ENCODE peak calls at places on chromosome 4, in four cellular contexts. D is PC-9, M is heart left ventricle, E is brain microvascular endothelial cell. P is an unnamed sample.

GRCh38 chr4:93396274-93396673 is 432.3 kb upstream of the ATOH1 start:
- DNase-seq in E (peak), M (no peak), D (no peak), P (no peak)

GRCh38 chr4:139556735-139557505 is 901 bp upstream of the SETD7 start:
- DNase-seq in M (peak), D (peak), E (no peak), P (no peak)

GRCh38 chr4:65344278-65344825 is 325.9 kb downstream of the EPHA5 start:
- DNase-seq in E (no peak), M (no peak), D (no peak), P (peak)

GRCh38 chr4:151093203-151093602 is 6.2 kb upstream of the RPS3A start:
- DNase-seq in M (no peak), E (no peak), D (no peak), P (no peak)

GRCh38 chr4:126361287-126361686 is 1046.5 kb downstream of the FAT4 start:
- DNase-seq in E (no peak), M (no peak), D (no peak), P (no peak)

GRCh38 chr4:53967971-53968370 is 96.4 kb downstream of the CHIC2 start:
- DNase-seq in M (no peak), D (no peak), E (no peak), P (no peak)

GRCh38 chr4:67918428-67918827 is 34.6 kb upstream of the TMPRSS11D start:
- DNase-seq in M (no peak), E (no peak), D (no peak), P (no peak)

GRCh38 chr4:152169666-152170065 is 366.2 kb downstream of the FBXW7 start:
- DNase-seq in D (no peak), M (no peak), E (no peak), P (no peak)

GRCh38 chr4:139301821-139302611 is at the start of gene NDUFC1:
- DNase-seq in E (peak), D (peak), M (peak), P (no peak)

GRCh38 chr4:135267148-135267878 is 1065.7 kb upstream of the PABPC4L start:
- DNase-seq in M (no peak), D (no peak), E (no peak), P (no peak)

GRCh38 chr4:93710101-93710846 is 118.3 kb upstream of the ATOH1 start:
- DNase-seq in D (no peak), M (no peak), E (no peak), P (no peak)

GRCh38 chr4:748461-748860 is 42.8 kb downstream of the PCGF3 start:
- DNase-seq in M (no peak), E (no peak), D (no peak), P (no peak)

GRCh38 chr4:17013382-17014006 is 115.0 kb upstream of the LDB2 start:
- DNase-seq in E (no peak), D (no peak), M (no peak), P (no peak)
- H3K27ac ChIP-seq in E (no peak), D (no peak), M (no peak), P (no peak)

DNA sequence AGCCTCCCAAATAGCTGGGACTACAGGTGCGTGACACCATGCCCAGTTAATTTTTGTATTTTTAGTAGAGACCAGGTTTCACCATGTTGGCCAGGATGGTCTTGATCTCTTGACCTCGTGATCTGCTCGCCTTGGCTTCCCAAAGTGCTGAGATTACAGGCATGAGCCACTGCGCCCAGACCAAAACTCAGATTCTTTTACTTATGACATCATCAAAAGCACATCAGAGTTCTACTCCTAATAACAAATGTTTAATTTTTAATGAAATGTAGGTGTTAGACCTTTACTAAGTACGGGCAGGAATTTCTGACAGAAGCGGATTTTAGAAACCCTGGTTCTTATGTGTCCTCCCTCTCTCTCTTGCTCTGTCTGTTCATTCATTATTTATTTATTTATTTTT is 38.5 kb upstream of the ERVMER34-1 start:
- DNase-seq in D (no peak), M (no peak), E (no peak), P (no peak)
- H3K27ac ChIP-seq in D (no peak), M (no peak), E (no peak), P (no peak)

GRCh38 chr4:185599151-185599648 is 63.9 kb upstream of the PDLIM3 start:
- DNase-seq in M (no peak), D (no peak), E (no peak), P (no peak)

GRCh38 chr4:185600801-185601200 is 65.5 kb upstream of the PDLIM3 start:
- DNase-seq in E (no peak), M (no peak), D (no peak), P (no peak)

GRCh38 chr4:185592845-185593488 is 57.7 kb upstream of the PDLIM3 start:
- DNase-seq in D (no peak), M (no peak), E (no peak), P (no peak)

GRCh38 chr4:185599844-185600243 is 64.5 kb upstream of the PDLIM3 start:
- DNase-seq in D (no peak), E (no peak), M (no peak), P (no peak)

DNA sequence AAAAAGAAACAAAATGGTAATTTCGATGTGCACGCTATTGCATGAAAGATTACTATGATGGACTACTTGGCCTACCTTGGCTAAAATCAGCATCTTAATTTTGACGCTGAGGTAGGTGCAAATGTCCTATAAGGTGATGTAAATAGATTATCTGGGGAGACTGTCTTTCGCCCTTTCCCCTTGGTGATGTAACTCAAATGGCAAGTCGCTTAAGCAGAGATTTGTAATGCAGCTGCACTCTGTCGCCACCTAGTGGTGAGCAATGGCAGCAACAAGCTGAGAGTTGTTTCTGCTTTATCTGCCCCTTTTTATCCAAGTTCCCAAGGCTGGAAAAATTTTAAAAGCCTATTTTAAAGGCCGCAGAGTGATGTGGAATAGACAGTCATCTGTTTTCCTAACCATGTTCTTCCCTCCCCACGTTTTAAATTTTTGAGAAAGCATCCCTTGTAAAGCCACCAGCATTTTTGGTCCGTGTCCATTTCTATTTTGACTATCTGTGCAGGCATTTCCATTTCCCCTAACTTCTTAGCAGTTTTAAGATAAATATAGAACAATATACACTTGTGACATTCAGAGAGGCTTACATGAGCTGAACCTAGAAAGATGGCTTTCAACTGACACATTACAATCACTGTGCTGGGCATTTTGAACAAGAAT is 62.4 kb upstream of the PDLIM3 start:
- DNase-seq in E (peak), M (peak), D (peak), P (peak)
- H3K27ac ChIP-seq in E (no peak), M (peak), D (no peak), P (no peak)

GRCh38 chr4:7841071-7841470 is 98.6 kb downstream of the AFAP1 start:
- DNase-seq in D (no peak), M (no peak), E (no peak), P (no peak)

GRCh38 chr4:7839856-7840255 is 99.8 kb downstream of the AFAP1 start:
- DNase-seq in E (no peak), M (no peak), D (no peak), P (no peak)

GRCh38 chr4:7842384-7843279 is 97.0 kb downstream of the AFAP1 start:
- DNase-seq in E (peak), M (peak), D (peak), P (no peak)

GRCh38 chr4:7837597-7838135 is 102.0 kb downstream of the AFAP1 start:
- DNase-seq in E (no peak), D (no peak), M (no peak), P (no peak)

DNA sequence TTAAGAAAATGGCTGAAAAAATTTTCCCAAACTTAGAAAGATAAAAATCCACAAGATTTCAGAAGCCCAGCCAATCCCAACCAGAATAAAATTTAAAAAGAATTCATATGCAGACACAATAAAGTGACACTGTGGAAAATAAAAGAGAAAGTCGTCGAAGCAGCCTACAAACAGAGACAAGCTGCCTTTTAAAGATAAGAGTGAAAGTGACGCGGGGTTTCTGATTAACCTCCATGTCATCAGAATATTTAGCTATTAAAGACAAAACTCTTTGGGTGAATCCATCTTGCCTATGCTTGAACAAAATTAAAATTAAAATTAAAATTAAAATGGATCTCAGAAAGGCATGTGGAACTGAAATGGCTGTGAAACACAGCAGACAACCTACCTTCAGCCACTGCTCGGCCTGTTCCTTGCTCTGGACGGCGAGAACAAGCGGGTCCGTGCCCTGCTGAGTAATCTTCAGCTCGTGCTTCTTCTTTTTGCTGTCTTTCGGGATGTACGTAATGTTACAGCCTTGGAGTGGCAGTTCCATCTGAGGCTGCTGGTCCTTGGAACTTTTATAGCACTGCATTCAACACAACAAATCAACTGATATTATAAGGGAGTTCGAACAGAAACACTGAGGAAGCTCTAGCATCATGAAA is 101.4 kb downstream of the AFAP1 start:
- DNase-seq in M (no peak), E (no peak), D (no peak), P (no peak)
- H3K27ac ChIP-seq in M (no peak), E (no peak), D (no peak), P (no peak)

GRCh38 chr4:71520850-71521249 is 182.0 kb downstream of the SLC4A4 start:
- DNase-seq in M (no peak), E (no peak), D (no peak), P (no peak)

GRCh38 chr4:71520308-71520707 is 181.5 kb downstream of the SLC4A4 start:
- DNase-seq in M (no peak), D (no peak), E (no peak), P (no peak)

DNA sequence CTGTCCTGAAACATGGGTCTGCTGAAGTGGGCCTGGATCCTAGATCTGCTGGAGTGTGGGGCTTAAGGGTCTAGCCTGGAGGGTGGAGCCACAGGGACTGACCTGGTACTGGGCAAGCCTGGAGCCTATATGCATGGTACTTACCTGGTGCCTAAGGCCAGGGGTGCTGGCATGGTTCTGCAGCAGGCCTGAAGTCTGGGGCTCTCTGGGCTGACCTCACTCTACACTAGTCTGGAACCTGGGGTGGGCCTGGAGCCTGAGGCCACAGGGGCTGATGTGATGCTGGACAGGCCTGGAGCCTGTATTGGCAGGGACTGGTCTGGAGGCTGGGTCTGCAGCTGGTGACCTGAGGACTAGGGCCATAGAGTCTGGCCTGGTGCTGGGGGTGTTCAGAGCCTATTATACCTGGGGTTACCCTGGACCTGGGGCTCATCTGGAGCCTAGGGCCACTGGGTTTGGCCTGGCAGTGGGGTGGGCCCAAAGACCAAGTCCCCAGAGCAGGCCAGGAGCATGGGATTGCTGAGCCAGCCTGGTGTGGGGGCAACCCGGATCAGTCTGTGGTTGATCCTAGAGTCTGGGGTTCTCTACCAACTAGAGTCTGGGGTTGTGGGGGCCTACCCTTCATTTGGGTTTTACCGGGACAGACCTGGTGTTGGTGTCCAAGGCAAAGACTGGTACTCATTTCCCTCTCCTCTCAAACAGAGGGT is 179.6 kb downstream of the SLC4A4 start:
- DNase-seq in M (no peak), D (no peak), E (no peak), P (no peak)
- H3K27ac ChIP-seq in M (no peak), D (no peak), E (no peak), P (no peak)

GRCh38 chr4:128357286-128357685 is 69.7 kb upstream of the PGRMC2 start:
- DNase-seq in D (no peak), E (no peak), M (no peak), P (no peak)
- H3K27ac ChIP-seq in D (no peak), E (no peak), M (peak), P (no peak)

DNA sequence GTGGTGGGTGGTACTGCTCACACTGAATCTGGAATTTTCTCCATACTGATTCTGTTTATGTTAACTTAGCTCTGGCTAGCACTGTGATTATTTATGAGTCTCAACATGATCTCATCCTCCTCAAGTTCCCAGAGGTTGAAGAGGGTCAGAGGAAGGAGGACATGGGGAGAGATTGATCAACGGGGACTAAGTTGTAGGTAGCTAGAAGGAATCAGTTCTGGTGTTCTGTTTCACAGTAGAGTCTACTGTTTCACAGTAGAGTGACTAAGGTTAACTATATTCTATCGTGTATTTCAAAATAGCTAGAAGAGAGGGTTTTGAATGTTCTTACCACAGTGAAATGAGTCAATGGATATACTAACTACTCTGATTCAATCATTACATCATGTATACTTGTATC is 380.0 kb downstream of the ADAM29 start:
- DNase-seq in E (peak), M (no peak), D (no peak), P (no peak)
- H3K27ac ChIP-seq in E (peak), M (no peak), D (no peak), P (no peak)

GRCh38 chr4:186920486-186920885 is 196.8 kb upstream of the FAT1 start:
- DNase-seq in M (no peak), D (no peak), E (peak), P (no peak)
- H3K27ac ChIP-seq in M (no peak), D (no peak), E (peak), P (peak)

DNA sequence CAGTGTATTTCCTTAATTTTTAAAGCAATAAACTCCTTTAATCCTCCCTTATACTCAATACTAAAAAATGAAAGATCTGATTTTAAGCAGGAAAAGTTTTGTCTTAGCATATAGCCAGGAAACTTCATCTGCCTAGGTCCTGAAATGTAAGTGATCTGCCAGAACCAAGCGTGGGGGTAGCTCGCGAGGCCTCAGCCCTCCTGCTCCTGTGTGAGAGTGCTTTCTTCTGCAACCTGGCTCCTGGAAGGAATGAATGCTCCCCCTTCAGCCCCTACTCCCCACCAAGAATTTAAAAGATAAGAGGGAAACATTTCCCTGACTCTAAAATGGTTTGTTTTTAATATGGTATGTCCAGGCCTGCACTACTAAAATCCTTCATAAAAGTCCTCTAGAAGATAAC is 160.0 kb downstream of the CBR4 start:
- DNase-seq in M (no peak), D (no peak), E (no peak), P (no peak)
- H3K27ac ChIP-seq in M (peak), D (no peak), E (peak), P (peak)

P was measured in epithelial cell of prostate.